ENCODE peak calls at places on chromosomes 4 and X, in ten cellular contexts. H is LNCaP clone FGC, R is progenitor cell of endocrine pancreas, V is kidney epithelial cell, T is stomach, P is HepG2, O is nephron progenitor cell, M is GM12864, C is Peyer's patch, S is sigmoid colon. J is an unnamed sample.

GRCh38 chrX:883588-883987 is 253.0 kb downstream of the SHOX start:
- DNase-seq in T (no peak), S (no peak), P (no peak), V (no peak), H (no peak), O (no peak), C (no peak), R (no peak), M (no peak), J (no peak)

GRCh38 chr4:162499478-162499877 is 335.7 kb upstream of the FSTL5 start:
- DNase-seq in V (no peak), P (no peak), H (no peak), T (no peak), R (no peak), O (no peak), S (no peak), C (no peak), M (no peak), J (no peak)

GRCh38 chr4:169881769-169882168 is 124.0 kb upstream of the HPF1 start:
- DNase-seq in P (no peak), R (no peak), V (no peak), S (no peak), T (no peak), O (no peak), H (no peak), C (no peak), M (no peak), J (no peak)

GRCh38 chr4:76420311-76420710 is 630 bp downstream of the CCDC158 start:
- DNase-seq in S (no peak), O (no peak), T (no peak), H (no peak), P (no peak), V (no peak), C (no peak), M (no peak), R (no peak), J (no peak)

GRCh38 chrX:153627675-153628111 is 19.3 kb upstream of the DUSP9 start:
- DNase-seq in V (no peak), P (peak), C (no peak), S (peak), R (no peak), T (no peak), H (no peak), O (no peak), M (no peak), J (no peak)

GRCh38 chrX:2691543-2692220 is 587 bp downstream of the CD99 start:
- DNase-seq in R (no peak), T (peak), O (peak), M (no peak), P (no peak), V (no peak), C (peak), S (peak), H (no peak), J (no peak)

GRCh38 chr4:40908297-40908696 is 158.5 kb downstream of the NSUN7 start:
- DNase-seq in H (no peak), O (no peak), S (peak), C (no peak), V (no peak), M (no peak), T (no peak), R (no peak), P (no peak), J (no peak)

GRCh38 chr4:119750048-119750447 is 121.4 kb upstream of the PDE5A start:
- DNase-seq in P (no peak), H (no peak), S (no peak), O (no peak), V (no peak), R (no peak), C (no peak), M (no peak), T (no peak), J (no peak)

GRCh38 chr4:36159208-36159607 is 85.1 kb downstream of the ARAP2 start:
- DNase-seq in H (no peak), R (no peak), S (no peak), V (no peak), O (no peak), M (no peak), C (no peak), P (peak), T (no peak), J (no peak)

GRCh38 chr4:15144249-15144966 is 142.1 kb downstream of the CPEB2 start:
- DNase-seq in S (no peak), H (peak), P (no peak), O (no peak), C (no peak), T (no peak), M (no peak), V (no peak), R (no peak), J (no peak)

GRCh38 chr4:77819836-77820679 is 890 bp upstream of the CNOT6L start:
- DNase-seq in S (peak), T (peak), V (peak), R (peak), H (peak), C (peak), M (peak), P (peak), O (peak), J (peak)
- TF ChIP-seq CTCF in S (no peak), T (no peak), V (no peak), R (no peak), H (no peak), C (no peak), M (no peak), P (peak), O (no peak), J (no peak)

GRCh38 chr4:123569541-123569940 is 172.9 kb downstream of the SPRY1 start:
- DNase-seq in S (no peak), V (no peak), C (no peak), O (no peak), R (no peak), M (no peak), T (no peak), H (no peak), P (no peak), J (no peak)

GRCh38 chr4:123573866-123574508 is 177.4 kb downstream of the SPRY1 start:
- DNase-seq in S (no peak), V (no peak), M (no peak), P (no peak), R (no peak), C (no peak), H (no peak), O (no peak), T (no peak), J (no peak)

GRCh38 chr4:123564758-123565346 is 168.3 kb downstream of the SPRY1 start:
- DNase-seq in C (peak), P (peak), T (peak), O (peak), V (no peak), H (peak), M (peak), R (no peak), S (no peak), J (peak)

GRCh38 chr4:123562994-123563745 is 166.6 kb downstream of the SPRY1 start:
- DNase-seq in C (no peak), T (no peak), S (no peak), H (no peak), V (no peak), P (no peak), M (no peak), R (no peak), O (no peak), J (no peak)

GRCh38 chr4:123568936-123569335 is 172.3 kb downstream of the SPRY1 start:
- DNase-seq in O (no peak), M (no peak), C (no peak), S (no peak), H (no peak), P (no peak), T (no peak), R (no peak), V (no peak), J (no peak)
- TF ChIP-seq CTCF in O (no peak), M (no peak), C (no peak), S (no peak), H (no peak), P (no peak), T (no peak), R (no peak), V (no peak), J (no peak)

GRCh38 chrX:63761639-63762038 is 23.4 kb downstream of the ARHGEF9 start:
- DNase-seq in O (no peak), M (no peak), H (no peak), S (no peak), R (no peak), T (no peak), C (no peak), P (no peak), V (no peak), J (no peak)
- TF ChIP-seq CTCF in O (no peak), M (no peak), H (no peak), S (no peak), R (peak), T (no peak), C (no peak), P (no peak), V (no peak), J (peak)

GRCh38 chr4:69894706-69895105 is 34.8 kb upstream of the SULT1E1 start:
- DNase-seq in R (no peak), V (no peak), H (no peak), T (no peak), O (no peak), P (no peak), C (no peak), S (no peak), M (no peak), J (no peak)

GRCh38 chr4:69894221-69894620 is 34.3 kb upstream of the SULT1E1 start:
- DNase-seq in M (no peak), O (no peak), S (no peak), H (no peak), V (no peak), P (no peak), T (no peak), C (no peak), R (no peak), J (no peak)

DNA sequence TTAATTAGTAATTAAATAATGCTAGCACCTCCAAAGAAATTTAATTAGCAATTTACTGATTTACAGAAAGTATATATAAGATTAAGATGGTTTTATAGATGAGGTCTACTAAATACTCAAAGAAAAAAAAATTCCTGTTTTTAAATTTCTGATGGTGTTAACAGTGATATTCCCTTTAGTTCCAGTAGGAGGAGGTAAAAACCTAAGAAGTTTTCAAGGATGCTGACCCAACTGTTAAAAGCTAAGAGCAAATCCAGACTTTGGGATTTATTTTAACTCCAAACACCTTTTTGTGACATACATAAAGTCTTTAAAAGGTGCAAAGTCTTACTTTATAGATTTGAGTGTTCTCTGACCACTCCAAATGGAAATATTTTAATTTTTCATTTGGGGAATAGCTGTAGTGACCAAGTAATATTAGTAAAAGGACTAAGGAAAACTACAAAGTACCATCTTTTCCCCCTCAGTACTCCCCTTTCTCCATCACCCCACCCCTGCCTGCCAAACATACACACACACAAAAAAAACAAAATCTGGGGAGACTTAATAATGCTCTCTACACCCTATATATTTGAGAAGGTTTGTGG is 34.2 kb upstream of the CSN1S1 start:
- DNase-seq in C (no peak), V (no peak), T (no peak), O (no peak), R (no peak), P (peak), S (no peak), M (no peak), H (no peak), J (no peak)
- TF ChIP-seq CTCF in C (no peak), V (peak), T (no peak), O (peak), R (peak), P (peak), S (no peak), M (peak), H (peak), J (no peak)

DNA sequence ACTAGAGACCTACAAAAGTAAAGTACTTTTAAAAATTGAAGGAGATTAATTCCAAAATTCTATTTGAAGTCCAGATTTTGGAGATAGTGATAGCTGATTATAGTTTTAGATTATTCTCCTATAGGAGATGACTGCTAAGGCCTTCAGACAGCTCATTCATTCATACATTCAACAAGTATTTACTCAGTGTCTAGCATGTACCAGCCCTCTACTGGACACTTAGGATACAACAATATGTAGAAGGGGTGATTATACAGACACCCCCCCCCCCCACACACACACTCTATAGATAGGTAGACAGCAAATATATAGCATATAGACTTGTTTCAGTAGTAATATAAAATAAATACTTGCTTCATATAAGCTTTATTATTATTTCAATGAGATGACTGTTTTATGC is 60.4 kb upstream of the TAF9B start:
- DNase-seq in R (no peak), T (no peak), C (no peak), O (no peak), M (peak), P (peak), V (no peak), H (no peak), S (no peak), J (no peak)
- TF ChIP-seq CTCF in R (peak), T (no peak), C (no peak), O (no peak), M (peak), P (peak), V (peak), H (peak), S (no peak), J (peak)